ENCODE peak calls at places on chromosomes 12 and 14, in five cellular contexts. E is stimulated activated CD4-positive, alpha-beta T cell treated with anti-CD3 and anti-CD28 coated beads, Interleukin-15, amount 100 ng/mL, for 24 hours; P is NCI-H1436; B is NCI-H524; I is NCI-H82. Z is an unnamed sample.
A peak's percentile ranks its signal among the peaks of the same experiment; 100 is the strongest.

GRCh38 chr12:71636704-71637115 is 26.9 kb downstream of the ZFC3H1 start:
- DNase-seq in B (peak; percentile 67), P (peak; percentile 64), I (peak; percentile 86), E (no peak), Z (no peak)

GRCh38 chr12:132494294-132495164 is 4.6 kb downstream of the FBRSL1 start:
- DNase-seq in P (no peak), E (no peak), I (no peak), B (no peak), Z (no peak)

GRCh38 chr14:61533513-61534255 is 161.6 kb upstream of the HIF1A start:
- DNase-seq in P (no peak), B (no peak), I (no peak), E (no peak), Z (no peak)

GRCh38 chr14:80095623-80096022 is 115.7 kb downstream of the DIO2 start:
- DNase-seq in P (no peak), B (no peak), E (no peak), I (no peak), Z (no peak)

GRCh38 chr12:2963154-2963759 is 4.1 kb downstream of the TEAD4 start:
- DNase-seq in B (peak; percentile 59), P (no peak), I (peak; percentile 79), E (no peak), Z (no peak)

GRCh38 chr12:71967176-71967575 is 28.5 kb downstream of the TPH2 start:
- DNase-seq in P (no peak), I (no peak), B (no peak), E (no peak), Z (no peak)

GRCh38 chr14:74973003-74973614 is 17.7 kb upstream of the PGF start:
- DNase-seq in I (no peak), B (no peak), P (no peak), E (peak; percentile 42), Z (peak; percentile 62)

GRCh38 chr14:64899958-64900357 is 14.3 kb upstream of the CHURC1 start:
- DNase-seq in B (no peak), I (no peak), E (no peak), P (no peak), Z (no peak)

GRCh38 chr12:53225635-53226424 is 6.2 kb downstream of the RARG start:
- DNase-seq in E (no peak), P (no peak), B (no peak), I (peak; percentile 36), Z (no peak)

GRCh38 chr12:108592033-108592909 is 5.6 kb downstream of the TMEM119 start:
- DNase-seq in E (no peak), B (no peak), I (no peak), P (no peak), Z (no peak)

GRCh38 chr12:108589840-108590229 is 8.0 kb downstream of the TMEM119 start:
- DNase-seq in E (no peak), P (no peak), I (no peak), B (no peak), Z (no peak)

GRCh38 chr12:3540387-3541320 is 49.7 kb downstream of the PRMT8 start:
- DNase-seq in B (no peak), P (no peak), I (no peak), E (no peak), Z (no peak)

GRCh38 chr14:52926994-52927393 is 23.9 kb downstream of the FERMT2 start:
- DNase-seq in E (no peak), I (peak; percentile 32), P (no peak), B (no peak), Z (no peak)

GRCh38 chr12:65999564-66000280 is 130.8 kb downstream of the LLPH start:
- DNase-seq in B (no peak), I (no peak), E (no peak), P (no peak), Z (no peak)

GRCh38 chr12:40689576-40689975 is 2.7 kb upstream of the CNTN1 start:
- DNase-seq in B (no peak), P (no peak), E (no peak), I (no peak), Z (no peak)

GRCh38 chr14:55624913-55625312 is 44.9 kb downstream of the KTN1 start:
- DNase-seq in E (no peak), I (no peak), P (no peak), B (no peak), Z (no peak)

GRCh38 chr14:65173973-65174693 is 71.8 kb upstream of the MAX start:
- DNase-seq in P (no peak), B (no peak), E (no peak), I (no peak), Z (no peak)

GRCh38 chr12:130070017-130070653 is 92.1 kb upstream of the FZD10 start:
- DNase-seq in B (peak; percentile 20), E (no peak), I (peak; percentile 9), P (no peak), Z (no peak)

GRCh38 chr12:92721668-92722067 is 18.9 kb downstream of the PLEKHG7 start:
- DNase-seq in P (no peak), B (no peak), E (no peak), I (no peak), Z (no peak)